ENCODE peak calls at places on chromosomes 2 and 18, in seven cellular contexts. E is endothelial cell of umbilical vein; B is mucosa of descending colon; R is esophagus squamous epithelium; U is kidney; K is stomach; X is effector memory CD4-positive, alpha-beta T cell. M is an unnamed sample.

GRCh38 chr2:28406276-28407096 is 13.8 kb downstream of the FOSL2 start:
- DNase-seq in E (peak), B (no peak), R (no peak), U (peak), K (peak), X (peak), M (peak)

GRCh38 chr18:44733069-44733753 is 52.5 kb downstream of the SETBP1 start:
- DNase-seq in E (peak), B (no peak), R (no peak), U (no peak), K (no peak), X (no peak), M (peak)

GRCh38 chr2:128299628-128300027 is 19.0 kb downstream of the HS6ST1 start:
- DNase-seq in E (no peak), B (no peak), R (no peak), U (peak), K (no peak), X (no peak), M (no peak)

GRCh38 chr2:170679607-170680079 is 35.5 kb upstream of the SP5 start:
- DNase-seq in E (no peak), B (peak), R (no peak), U (no peak), K (no peak), X (no peak), M (no peak)

GRCh38 chr2:216692636-216693413 is 2.5 kb downstream of the IGFBP5 start:
- DNase-seq in E (peak), B (peak), R (no peak), U (peak), K (peak), X (no peak), M (no peak)

GRCh38 chr2:241514986-241515737 is 6.8 kb upstream of the STK25 start:
- DNase-seq in E (no peak), B (no peak), R (no peak), U (no peak), K (no peak), X (no peak), M (no peak)

GRCh38 chr2:128305555-128306080 is 13.1 kb downstream of the HS6ST1 start:
- DNase-seq in E (no peak), B (no peak), R (no peak), U (peak), K (no peak), X (no peak), M (peak)

GRCh38 chr2:227853204-227853629 is 18.2 kb upstream of the DAW1 start:
- DNase-seq in E (no peak), B (no peak), R (no peak), U (no peak), K (no peak), X (no peak), M (no peak)

GRCh38 chr18:71239111-71239624 is 950.3 kb downstream of the SOCS6 start:
- DNase-seq in E (no peak), B (no peak), R (no peak), U (no peak), K (no peak), X (no peak), M (no peak)

GRCh38 chr18:74342416-74343043 is 26.9 kb downstream of the C18orf63 start:
- DNase-seq in E (peak), B (peak), R (no peak), U (no peak), K (peak), X (no peak), M (no peak)

GRCh38 chr2:218832520-218832919 is 917 bp upstream of the PRKAG3 start:
- DNase-seq in E (peak), B (no peak), R (no peak), U (no peak), K (no peak), X (no peak), M (no peak)

GRCh38 chr2:42138163-42139016 is 30.8 kb upstream of the EML4 start:
- DNase-seq in E (peak), B (peak), R (no peak), U (no peak), K (peak), X (no peak), M (no peak)

GRCh38 chr2:164840930-164841718 is 499 bp downstream of the COBLL1 start:
- DNase-seq in E (peak), B (peak), R (no peak), U (peak), K (peak), X (no peak), M (no peak)

GRCh38 chr2:68812256-68812655 is 58.9 kb downstream of the BMP10 start:
- DNase-seq in E (no peak), B (no peak), R (no peak), U (no peak), K (no peak), X (no peak), M (no peak)

GRCh38 chr2:226130192-226130591 is 669.4 kb downstream of the IRS1 start:
- DNase-seq in E (no peak), B (no peak), R (no peak), U (no peak), K (no peak), X (no peak), M (no peak)

GRCh38 chr2:42673989-42674564 is 89.9 kb downstream of the OXER1 start:
- DNase-seq in E (no peak), B (no peak), R (no peak), U (no peak), K (no peak), X (no peak), M (no peak)

GRCh38 chr18:59565957-59566356 is 131.3 kb downstream of the CCBE1 start:
- DNase-seq in E (no peak), B (no peak), R (no peak), U (no peak), K (no peak), X (no peak), M (no peak)

GRCh38 chr2:115162454-115163293 is 720.2 kb downstream of the DPP10 start:
- DNase-seq in E (no peak), B (peak), R (no peak), U (no peak), K (no peak), X (no peak), M (no peak)

DNA sequence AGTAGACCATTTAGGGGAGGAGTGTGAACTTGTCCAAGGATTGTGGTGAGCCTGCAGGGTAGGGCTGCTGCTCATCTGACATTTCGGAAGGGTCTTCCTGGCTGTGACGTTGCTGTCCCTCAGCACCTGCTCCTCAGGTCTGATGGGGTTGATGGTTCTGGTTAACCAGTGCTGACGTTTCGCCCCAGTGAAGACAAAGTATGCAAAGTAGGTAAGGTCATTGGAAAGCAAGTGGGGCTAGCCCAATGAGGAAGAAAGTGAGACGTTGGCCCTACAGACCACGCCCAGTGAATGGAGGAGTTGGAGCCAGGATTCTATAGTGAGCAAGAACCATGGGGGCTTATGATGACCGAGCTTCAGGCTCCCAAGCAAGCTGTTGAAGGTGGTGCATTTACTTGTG is 33.4 kb upstream of the ZNF396 start:
- DNase-seq in E (no peak), B (no peak), R (no peak), U (no peak), K (no peak), X (no peak), M (no peak)
- H3K4me3 ChIP-seq in E (no peak), B (no peak), R (no peak), U (no peak), K (no peak), X (no peak), M (no peak)

GRCh38 chr2:105118960-105119359 is 81.1 kb downstream of the MRPS9 start:
- DNase-seq in E (peak), B (no peak), R (no peak), U (no peak), K (no peak), X (no peak), M (no peak)
- H3K4me3 ChIP-seq in E (no peak), B (no peak), R (no peak), U (no peak), K (no peak), X (no peak), M (no peak)

GRCh38 chr2:66435963-66436362 is 1.0 kb downstream of the MEIS1 start:
- DNase-seq in E (no peak), B (no peak), R (no peak), U (no peak), K (no peak), X (no peak), M (no peak)
- H3K4me3 ChIP-seq in E (peak), B (no peak), R (peak), U (peak), K (peak), X (no peak), M (peak)

DNA sequence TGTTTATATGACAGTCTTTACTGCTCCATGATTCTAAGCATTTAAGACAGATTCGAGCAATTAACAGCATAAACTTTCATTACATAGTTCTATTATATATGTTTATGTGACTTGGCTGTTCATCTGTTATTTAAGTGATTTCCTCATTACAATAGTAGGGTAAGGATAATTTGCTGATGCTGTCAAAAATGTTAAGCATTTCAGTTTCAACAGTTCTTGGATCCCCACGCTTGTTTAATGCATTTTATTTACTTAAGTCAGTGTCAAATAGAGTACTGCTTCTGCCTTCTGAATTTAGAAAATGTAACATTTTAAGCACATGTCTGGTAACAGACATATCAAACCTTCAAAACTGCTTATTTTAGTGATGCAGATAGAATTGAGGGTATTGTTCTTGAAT is 8.1 kb downstream of the TCF4 start:
- DNase-seq in E (no peak), B (no peak), R (no peak), U (no peak), K (no peak), X (no peak), M (no peak)
- H3K4me3 ChIP-seq in E (no peak), B (no peak), R (no peak), U (no peak), K (no peak), X (no peak), M (no peak)

GRCh38 chr2:205087862-205088261 is 542.6 kb downstream of the PARD3B start:
- DNase-seq in E (no peak), B (no peak), R (no peak), U (no peak), K (no peak), X (no peak), M (no peak)
- H3K4me3 ChIP-seq in E (no peak), B (no peak), R (no peak), U (no peak), K (no peak), X (no peak), M (no peak)

DNA sequence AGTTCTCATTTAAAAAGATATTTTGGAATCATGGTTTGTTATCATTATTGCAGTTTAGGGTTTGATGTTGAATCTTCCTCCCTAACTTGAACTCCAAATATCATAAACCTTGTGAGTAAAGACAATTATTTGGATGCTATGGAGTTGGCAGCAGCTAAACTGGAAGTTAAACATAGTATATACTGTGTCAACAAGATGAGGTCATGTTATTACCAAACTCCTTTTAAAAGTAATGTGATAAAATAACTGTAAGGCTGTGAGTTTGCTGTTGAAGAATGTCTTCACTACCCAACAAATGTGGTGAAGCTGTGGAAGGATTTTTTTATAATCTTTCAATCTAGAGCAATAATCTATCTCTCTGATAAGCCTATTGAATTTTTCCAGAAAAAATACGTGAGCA is 16.0 kb downstream of the DNAH6 start:
- DNase-seq in E (no peak), B (no peak), R (no peak), U (no peak), K (no peak), X (no peak), M (no peak)
- H3K4me3 ChIP-seq in E (no peak), B (no peak), R (no peak), U (no peak), K (no peak), X (no peak), M (no peak)

GRCh38 chr2:239266779-239267410 is 133.9 kb downstream of the HDAC4 start:
- DNase-seq in E (no peak), B (no peak), R (no peak), U (no peak), K (peak), X (no peak), M (no peak)
- H3K4me3 ChIP-seq in E (no peak), B (no peak), R (peak), U (no peak), K (peak), X (peak), M (no peak)

GRCh38 chr2:437180-437579 is 149.3 kb upstream of the ALKAL2 start:
- DNase-seq in E (no peak), B (no peak), R (no peak), U (no peak), K (no peak), X (no peak), M (no peak)

GRCh38 chr2:439077-439476 is 151.2 kb upstream of the ALKAL2 start:
- DNase-seq in E (no peak), B (no peak), R (no peak), U (no peak), K (no peak), X (no peak), M (no peak)

GRCh38 chr2:436203-436602 is 148.3 kb upstream of the ALKAL2 start:
- DNase-seq in E (no peak), B (no peak), R (no peak), U (no peak), K (no peak), X (no peak), M (no peak)

GRCh38 chr2:439540-440465 is 151.9 kb upstream of the ALKAL2 start:
- DNase-seq in E (no peak), B (no peak), R (no peak), U (peak), K (no peak), X (no peak), M (no peak)

DNA sequence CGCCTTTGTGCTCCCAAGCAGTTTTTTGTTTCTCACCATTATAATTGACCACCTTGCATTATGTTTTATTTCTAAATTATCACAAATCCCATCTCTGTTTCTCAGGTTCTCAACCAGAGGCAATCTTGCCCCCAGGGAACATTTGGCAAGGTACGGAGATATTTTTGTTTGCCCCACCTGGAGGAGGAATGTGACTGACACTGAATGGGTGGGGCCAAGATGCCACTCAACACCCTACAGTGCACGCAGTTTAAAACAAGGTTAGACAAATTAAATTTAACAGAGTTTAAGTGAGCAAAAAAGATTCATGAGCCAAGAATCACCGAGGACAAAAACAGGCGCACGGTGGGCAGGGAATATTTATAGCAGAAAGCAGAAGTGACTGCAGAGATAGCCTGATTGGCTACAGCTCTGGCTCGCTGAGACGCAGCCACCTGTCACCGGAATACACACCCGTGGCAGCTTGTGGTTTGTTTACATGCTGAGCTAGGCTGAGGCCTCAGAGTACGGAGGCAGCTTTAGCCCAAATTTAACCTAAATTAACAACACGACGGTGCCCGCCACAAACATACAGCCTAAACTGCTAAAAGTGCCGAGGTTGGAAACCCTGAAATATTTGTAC is 150.0 kb upstream of the ALKAL2 start:
- DNase-seq in E (no peak), B (peak), R (peak), U (peak), K (peak), X (peak), M (no peak)
- H3K4me3 ChIP-seq in E (no peak), B (no peak), R (peak), U (no peak), K (no peak), X (peak), M (no peak)